ENCODE peak calls at places on chromosomes 7 and 10, in six cellular contexts. J is Panc1, O is transverse colon, K is HepG2, Z is spleen, T is H1. Q is an unnamed sample.

GRCh38 chr7:18978108-18978495 is 139.3 kb downstream of the TWIST1 start:
- DNase-seq in T (no peak), O (no peak), Z (no peak), K (no peak), J (no peak), Q (no peak)

GRCh38 chr10:90484518-90484917 is 373.3 kb downstream of the HTR7 start:
- DNase-seq in O (no peak), T (no peak), J (no peak), K (no peak), Z (no peak), Q (no peak)

GRCh38 chr7:77727936-77728701 is 31.9 kb downstream of the RSBN1L start:
- DNase-seq in O (no peak), T (no peak), K (peak; percentile 15), Z (no peak), J (no peak), Q (peak; percentile 28)

GRCh38 chr7:92586403-92586802 is 3.8 kb downstream of the FAM133B start:
- DNase-seq in K (peak; percentile 49), Z (no peak), J (no peak), T (no peak), O (no peak), Q (no peak)

GRCh38 chr7:98624846-98625420 is 7.8 kb downstream of the NPTX2 start:
- DNase-seq in K (no peak), J (no peak), T (no peak), O (no peak), Z (no peak), Q (no peak)

GRCh38 chr10:86798030-86798429 is 41.6 kb downstream of the BMPR1A start:
- DNase-seq in O (no peak), J (no peak), T (no peak), Z (no peak), K (no peak), Q (no peak)

GRCh38 chr7:36301914-36302771 is 87.5 kb upstream of the ANLN start:
- DNase-seq in T (no peak), O (no peak), K (no peak), J (no peak), Z (no peak), Q (peak; percentile 64)

GRCh38 chr10:18279202-18279601 is 139.0 kb downstream of the CACNB2 start:
- DNase-seq in T (no peak), K (no peak), Z (no peak), O (no peak), J (no peak), Q (no peak)

GRCh38 chr7:48617988-48618387 is 306.4 kb upstream of the CDC14C start:
- DNase-seq in Z (no peak), J (no peak), O (no peak), T (no peak), K (no peak), Q (no peak)

GRCh38 chr7:94064541-94065191 is 60.5 kb upstream of the BET1 start:
- DNase-seq in T (no peak), O (no peak), J (no peak), Z (no peak), K (no peak), Q (no peak)

GRCh38 chr10:29297678-29298077 is 8.8 kb downstream of the LYZL1 start:
- DNase-seq in K (no peak), O (no peak), J (no peak), T (no peak), Z (no peak), Q (no peak)

GRCh38 chr10:28049286-28049685 is 50.4 kb upstream of the ODAD2 start:
- DNase-seq in Z (no peak), K (no peak), O (no peak), J (no peak), T (no peak), Q (no peak)

GRCh38 chr7:134636008-134636449 is 10.6 kb upstream of the BPGM start:
- DNase-seq in O (no peak), K (no peak), T (no peak), Z (no peak), J (no peak), Q (no peak)

GRCh38 chr10:103838851-103839512 is 16.4 kb downstream of the SH3PXD2A start:
- DNase-seq in Z (no peak), T (no peak), O (no peak), J (no peak), K (no peak), Q (no peak)

GRCh38 chr7:44905002-44905635 is 19.8 kb upstream of the PURB start:
- DNase-seq in Z (no peak), O (no peak), T (no peak), K (no peak), J (no peak), Q (no peak)

GRCh38 chr10:44334621-44335184 is 50.2 kb downstream of the CXCL12 start:
- DNase-seq in K (no peak), T (no peak), O (no peak), J (no peak), Z (no peak), Q (no peak)

GRCh38 chr7:139691253-139691781 is 86.5 kb downstream of the HIPK2 start:
- DNase-seq in O (peak; percentile 69), K (no peak), J (no peak), Z (no peak), T (no peak), Q (no peak)

GRCh38 chr10:24618401-24618800 is 105.3 kb downstream of the ARHGAP21 start:
- DNase-seq in O (no peak), Z (no peak), J (no peak), K (no peak), T (no peak), Q (no peak)

GRCh38 chr10:82737556-82737955 is 862.6 kb downstream of the NRG3 start:
- DNase-seq in T (no peak), O (no peak), J (no peak), K (no peak), Z (no peak), Q (no peak)

GRCh38 chr10:48450811-48451466 is 144.5 kb downstream of the MAPK8 start:
- DNase-seq in O (no peak), K (no peak), T (no peak), J (no peak), Z (peak; percentile 72), Q (no peak)

GRCh38 chr7:96700516-96700915 is 9.1 kb downstream of the SEM1 start:
- DNase-seq in T (no peak), Z (no peak), J (no peak), O (no peak), K (no peak), Q (no peak)

GRCh38 chr7:22043367-22043766 is 97.7 kb upstream of the CDCA7L start:
- DNase-seq in Z (no peak), J (no peak), O (no peak), T (no peak), K (no peak), Q (no peak)

GRCh38 chr7:108308276-108308675 is 148.0 kb downstream of the NRCAM start:
- DNase-seq in T (no peak), O (no peak), K (no peak), Z (no peak), J (no peak), Q (no peak)

GRCh38 chr7:36161996-36162395 is 8.9 kb downstream of the EEPD1 start:
- DNase-seq in Z (no peak), T (no peak), O (no peak), K (no peak), J (no peak), Q (no peak)

GRCh38 chr7:30913821-30914515 is 2.3 kb downstream of the AQP1 start:
- DNase-seq in T (no peak), Z (no peak), K (no peak), J (no peak), O (peak; percentile 42), Q (peak; percentile 79)

GRCh38 chr7:27238979-27239779 is 3.4 kb upstream of the EVX1 start:
- DNase-seq in Z (no peak), T (no peak), K (no peak), O (no peak), J (no peak), Q (peak; percentile 15)
- TF ChIP-seq POLR2AphosphoS5 in Z (no peak), T (no peak), K (no peak), O (no peak), J (no peak), Q (no peak)

DNA sequence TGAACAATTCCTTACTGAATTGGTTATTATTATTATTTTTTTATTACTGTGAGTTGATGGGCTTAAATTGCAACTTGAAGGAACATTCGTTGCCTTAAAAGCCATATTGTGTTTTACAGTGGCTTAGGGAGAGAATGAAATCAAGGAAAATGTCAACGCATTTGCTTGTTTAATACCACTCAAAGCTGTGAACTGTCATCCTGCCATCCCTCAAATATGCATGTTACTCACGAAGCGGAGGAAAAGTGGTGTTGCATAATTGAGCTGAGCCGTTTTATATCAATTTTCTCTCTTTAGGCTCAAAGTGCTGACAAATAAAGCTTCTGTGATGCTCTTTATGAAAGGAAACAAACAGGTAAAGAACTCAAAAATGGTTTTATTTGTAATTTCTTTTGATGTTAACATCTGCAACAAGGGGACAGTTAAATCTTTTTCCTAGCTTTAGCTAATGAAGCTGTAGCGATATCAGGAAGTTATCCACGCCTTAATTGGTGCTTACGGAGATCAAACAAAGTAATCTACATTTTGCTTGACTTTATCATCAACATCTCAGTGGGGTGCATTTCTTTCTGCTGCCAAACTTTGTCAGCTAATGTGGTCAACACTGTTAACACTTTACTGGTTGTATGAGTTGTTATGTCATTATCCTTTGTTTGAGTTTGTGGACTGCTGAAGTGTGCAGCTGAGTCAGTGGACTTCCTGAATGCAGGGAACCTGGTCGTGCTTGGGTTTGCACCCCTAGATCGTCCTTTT is 33.1 kb downstream of the GLRX3 start:
- DNase-seq in Z (no peak), K (no peak), T (no peak), O (no peak), J (no peak), Q (no peak)
- TF ChIP-seq POLR2AphosphoS5 in Z (no peak), K (no peak), T (no peak), O (no peak), J (no peak), Q (no peak)

GRCh38 chr7:24907311-24907886 is 72.6 kb downstream of the OSBPL3 start:
- DNase-seq in O (no peak), Z (no peak), T (no peak), J (peak; percentile 63), K (no peak), Q (peak; percentile 72)
- TF ChIP-seq POLR2AphosphoS5 in O (no peak), Z (no peak), T (no peak), J (no peak), K (no peak), Q (peak; percentile 36)

GRCh38 chr7:73435471-73436009 is 2.0 kb downstream of the FZD9 start:
- DNase-seq in O (no peak), K (no peak), J (no peak), Z (peak; percentile 75), T (no peak), Q (no peak)
- TF ChIP-seq POLR2AphosphoS5 in O (no peak), K (no peak), J (no peak), Z (no peak), T (no peak), Q (no peak)